ENCODE peak calls at places on chromosome 3, in four cellular contexts. P is uterus, T is lower leg skin, G is esophagus squamous epithelium. A is an unnamed sample.

GRCh38 chr3:58063424-58063823 is 55.2 kb downstream of the FLNB start:
- DNase-seq in P (peak), T (no peak), G (no peak), A (peak)

GRCh38 chr3:152505926-152506325 is 237.2 kb downstream of the MBNL1 start:
- DNase-seq in P (no peak), T (no peak), G (no peak), A (no peak)

GRCh38 chr3:182618981-182619591 is 174.2 kb upstream of the ATP11B start:
- DNase-seq in P (no peak), T (no peak), G (no peak), A (no peak)

GRCh38 chr3:60421749-60422467 is 829.3 kb downstream of the FHIT start:
- DNase-seq in P (no peak), T (no peak), G (no peak), A (no peak)

GRCh38 chr3:10495003-10495402 is 10.4 kb downstream of the ATP2B2 start:
- DNase-seq in P (no peak), T (no peak), G (no peak), A (no peak)

GRCh38 chr3:188296761-188297689 is 143.1 kb downstream of the LPP start:
- DNase-seq in P (peak), T (no peak), G (no peak), A (no peak)

GRCh38 chr3:60250810-60251209 is 1000.4 kb downstream of the FHIT start:
- DNase-seq in P (no peak), T (no peak), G (no peak), A (no peak)

GRCh38 chr3:194970066-194970465 is 284.4 kb downstream of the FAM43A start:
- DNase-seq in P (no peak), T (no peak), G (no peak), A (no peak)

GRCh38 chr3:127448671-127449070 is 141.9 kb downstream of the TPRA1 start:
- DNase-seq in P (no peak), T (peak), G (no peak), A (peak)

GRCh38 chr3:193391902-193392301 is 13.3 kb upstream of the ATP13A5 start:
- DNase-seq in P (no peak), T (no peak), G (no peak), A (no peak)

GRCh38 chr3:168002786-168003368 is 92.8 kb downstream of the GOLIM4 start:
- DNase-seq in P (peak), T (no peak), G (no peak), A (no peak)

GRCh38 chr3:38773528-38773927 is 42.5 kb downstream of the SCN10A start:
- DNase-seq in P (no peak), T (no peak), G (no peak), A (no peak)

GRCh38 chr3:68787227-68787626 is 145.1 kb downstream of the TAFA4 start:
- DNase-seq in P (no peak), T (no peak), G (no peak), A (no peak)

GRCh38 chr3:135224963-135225362 is 429.9 kb downstream of the EPHB1 start:
- DNase-seq in P (no peak), T (no peak), G (no peak), A (no peak)

GRCh38 chr3:194009892-194010533 is 125.9 kb upstream of the HES1 start:
- DNase-seq in P (no peak), T (no peak), G (no peak), A (peak)

GRCh38 chr3:40453933-40454332 is 3.2 kb upstream of the RPL14 start:
- DNase-seq in P (no peak), T (no peak), G (no peak), A (no peak)

GRCh38 chr3:119700269-119700919 is 2.4 kb upstream of the CFAP91 start:
- DNase-seq in P (no peak), T (no peak), G (no peak), A (no peak)

GRCh38 chr3:78899846-78900245 is 868.0 kb downstream of the ROBO1 start:
- DNase-seq in P (no peak), T (no peak), G (no peak), A (no peak)

GRCh38 chr3:73552700-73553099 is 72.0 kb downstream of the PDZRN3 start:
- DNase-seq in P (no peak), T (no peak), G (no peak), A (no peak)

GRCh38 chr3:37144806-37145205 is 29.6 kb downstream of the LRRFIP2 start:
- DNase-seq in P (no peak), T (no peak), G (no peak), A (no peak)

GRCh38 chr3:183142199-183142598 is 20.3 kb downstream of the LAMP3 start:
- DNase-seq in P (no peak), T (peak), G (no peak), A (no peak)

GRCh38 chr3:109115451-109115850 is 2.5 kb downstream of the MORC1 start:
- DNase-seq in P (no peak), T (no peak), G (no peak), A (no peak)

GRCh38 chr3:50290116-50290745 is 2.0 kb downstream of the IFRD2 start:
- DNase-seq in P (no peak), T (peak), G (no peak), A (peak)

DNA sequence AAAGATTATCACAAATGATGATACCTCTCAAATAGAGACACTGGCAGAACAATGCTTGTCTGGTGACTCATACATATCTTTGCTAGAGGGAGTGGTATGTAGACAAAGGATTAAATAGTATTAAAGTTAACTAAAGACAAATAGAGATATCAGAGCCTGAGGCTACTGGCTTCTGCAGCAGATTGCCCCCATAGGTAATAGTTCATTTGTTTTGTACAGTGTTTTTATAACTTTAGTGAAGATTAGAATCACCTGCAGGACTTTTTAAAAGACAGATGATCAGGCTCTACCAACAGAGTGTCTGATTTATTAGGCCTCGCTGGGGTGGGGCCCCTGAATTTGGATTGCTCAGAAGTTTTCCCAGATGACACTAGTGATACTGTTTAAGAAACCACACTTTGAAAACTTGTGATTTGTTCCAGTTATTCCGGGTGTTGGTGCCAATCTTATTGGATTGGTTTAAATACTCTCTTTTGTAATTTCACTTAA is 96.4 kb downstream of the NAALADL2 start:
- DNase-seq in P (no peak), T (no peak), G (no peak), A (no peak)
- TF ChIP-seq POLR2A in P (no peak), T (no peak), G (no peak), A (no peak)

GRCh38 chr3:13022348-13023250 is 50.6 kb downstream of the IQSEC1 start:
- DNase-seq in P (peak), T (peak), G (no peak), A (no peak)
- H3K4me3 ChIP-seq in P (no peak), T (no peak), G (peak), A (peak)

DNA sequence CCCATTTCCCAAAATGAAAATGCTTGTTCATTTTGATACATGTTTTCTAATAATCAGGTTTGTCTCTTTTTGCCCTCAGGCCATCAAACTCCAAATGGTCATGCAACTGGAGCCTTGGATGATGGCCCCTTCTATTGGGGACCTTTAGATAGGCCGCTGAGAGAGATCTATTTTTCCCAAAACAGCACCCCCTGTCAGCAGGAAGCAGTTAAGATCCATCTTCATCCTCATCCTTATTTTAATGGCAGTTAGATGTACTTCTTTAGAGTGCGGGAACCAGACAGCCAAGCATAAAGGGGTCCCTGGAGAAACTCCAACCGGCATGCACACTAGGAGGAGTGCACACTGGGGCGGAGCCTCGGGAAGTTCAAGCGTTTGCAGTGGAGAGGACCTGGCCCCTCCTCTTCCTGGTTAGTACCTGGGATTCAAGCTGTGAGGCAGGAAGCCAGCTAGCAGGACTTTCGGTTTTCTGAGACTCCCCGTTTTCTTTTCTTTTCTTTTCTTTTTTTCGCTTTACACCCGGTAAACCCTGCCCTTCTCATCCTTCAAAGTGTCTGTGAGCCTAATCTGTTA is 31.9 kb upstream of the STRIT1 start:
- DNase-seq in P (no peak), T (no peak), G (no peak), A (no peak)
- TF ChIP-seq CTCF in P (no peak), T (no peak), G (no peak), A (no peak)

DNA sequence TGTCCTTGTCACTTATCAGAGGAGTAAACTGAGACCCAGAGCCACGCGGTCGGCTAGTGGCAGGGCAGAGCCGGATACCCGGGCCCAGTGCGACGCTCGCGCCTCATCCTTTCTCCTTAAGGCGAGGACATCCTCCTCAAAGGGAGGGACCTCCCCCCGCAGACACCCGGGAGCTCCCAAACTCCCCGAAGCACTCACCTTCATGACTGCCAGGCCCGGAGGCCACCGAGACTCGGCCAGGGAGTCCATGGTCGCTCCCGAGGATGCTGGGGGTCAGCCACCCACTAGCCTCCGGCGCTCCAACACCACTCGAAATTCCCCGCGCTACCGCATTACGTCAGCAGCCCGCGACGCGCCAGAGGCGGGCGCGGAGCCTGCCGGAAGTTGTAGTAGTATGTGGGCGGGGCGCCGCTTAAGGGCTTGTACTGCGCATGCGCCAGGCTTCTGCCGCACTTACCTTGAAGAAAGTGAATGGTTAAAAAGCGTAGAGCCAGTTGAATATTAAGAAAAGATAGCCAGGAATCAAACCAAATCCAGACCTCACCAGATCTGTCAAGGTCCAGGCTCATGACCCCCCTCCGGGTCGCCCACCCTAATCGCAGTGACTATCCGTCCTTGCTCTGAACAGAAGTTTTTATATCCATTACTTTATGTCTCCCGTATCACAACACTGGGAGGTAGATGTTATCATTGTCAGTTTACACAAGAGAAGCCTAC is at the start of gene RAD18:
- DNase-seq in P (peak), T (peak), G (peak), A (peak)
- TF ChIP-seq POLR2A in P (no peak), T (no peak), G (no peak), A (peak)

DNA sequence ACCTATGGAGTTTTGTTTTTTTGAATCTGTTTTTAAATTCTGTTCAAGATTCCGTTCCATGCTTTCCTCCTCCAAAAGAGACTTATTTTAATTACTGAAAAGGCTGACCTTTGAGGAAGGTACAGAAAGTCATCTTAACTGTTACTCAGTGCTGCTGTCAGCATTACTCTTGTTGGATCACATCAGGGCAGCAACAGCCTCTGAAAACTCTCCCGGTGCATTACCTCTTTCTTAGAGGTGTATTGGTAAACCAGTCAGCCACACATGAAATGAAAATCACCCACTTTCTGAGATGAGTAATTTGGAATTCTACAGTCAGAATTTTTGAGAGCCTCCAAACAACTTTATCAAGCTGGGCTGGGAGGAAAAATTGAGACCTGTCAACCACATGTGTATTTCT is 88.5 kb upstream of the LIMD1 start:
- DNase-seq in P (no peak), T (no peak), G (no peak), A (no peak)
- H3K4me3 ChIP-seq in P (no peak), T (no peak), G (no peak), A (no peak)

GRCh38 chr3:23537006-23537620 is 268.6 kb upstream of the UBE2E1 start:
- DNase-seq in P (no peak), T (no peak), G (no peak), A (no peak)
- TF ChIP-seq CTCF in P (no peak), T (no peak), G (no peak), A (no peak)

DNA sequence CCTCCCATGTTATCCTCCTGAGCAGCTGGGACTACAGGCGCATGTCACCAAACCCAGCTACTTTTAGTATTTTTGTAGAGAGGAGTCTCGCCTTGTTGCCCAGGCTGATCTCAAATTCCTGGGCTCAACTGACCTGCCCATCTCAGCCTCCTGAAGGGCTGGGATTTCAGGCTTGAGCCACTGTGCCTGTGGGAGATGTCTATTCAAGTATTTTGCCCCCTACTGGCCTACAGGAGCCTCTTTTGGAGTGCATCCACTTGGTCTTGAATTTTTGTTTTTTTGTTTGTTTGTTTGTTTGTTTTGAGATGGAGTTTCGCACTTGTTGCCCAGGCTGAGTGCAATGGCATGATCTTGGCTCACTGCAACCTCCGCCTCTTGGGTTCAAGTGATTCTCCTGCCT is 3.2 kb upstream of the DHX30 start:
- DNase-seq in P (no peak), T (no peak), G (no peak), A (no peak)
- TF ChIP-seq POLR2A in P (no peak), T (no peak), G (no peak), A (no peak)

DNA sequence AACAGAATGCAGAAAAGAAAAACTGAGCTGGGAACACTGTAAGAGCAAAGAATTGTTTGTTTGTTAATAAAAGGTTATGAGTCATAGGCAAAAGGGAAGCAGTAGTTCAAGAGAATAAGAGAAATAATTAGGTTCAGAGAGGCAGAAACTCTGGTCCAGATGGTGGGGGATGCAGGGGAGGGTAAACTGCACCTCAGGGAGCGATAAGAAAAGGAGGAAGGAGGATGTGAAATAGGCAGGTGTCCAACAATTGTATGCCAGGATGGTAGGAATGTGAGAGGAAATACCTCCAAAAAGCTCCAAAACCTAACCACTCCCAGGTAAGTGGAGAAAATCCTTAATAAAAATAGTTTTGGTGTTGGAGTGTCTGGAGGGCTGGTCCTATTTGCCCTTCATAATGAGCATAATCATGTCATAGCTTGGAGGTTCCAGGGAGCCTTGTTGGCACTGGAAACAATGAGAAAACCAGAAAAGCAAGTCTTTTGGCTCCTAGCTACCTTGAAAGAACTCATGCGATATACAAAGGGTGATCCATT is 405.4 kb upstream of the TBL1XR1 start:
- DNase-seq in P (no peak), T (no peak), G (no peak), A (no peak)
- H3K4me3 ChIP-seq in P (no peak), T (no peak), G (no peak), A (no peak)